ENCODE peak calls at places on chromosomes 11 and 22, in four cellular contexts. W is CD14-positive monocyte; H is activated T-cell treated with anti-CD3 and anti-CD28 coated beads, Interleukin-2, amount 50 U/mL, for 72 hours; B is GDM1. S is an unnamed sample.

GRCh38 chr11:102868359-102868758 is 6.4 kb downstream of the MMP12 start:
- DNase-seq in W (no peak), H (no peak), B (no peak), S (no peak)

GRCh38 chr11:58390551-58391063 is 16.1 kb downstream of the OR5B3 start:
- DNase-seq in W (no peak), H (no peak), B (no peak), S (no peak)

GRCh38 chr22:12601870-12602779 is 2925.9 kb upstream of the OR11H1 start:
- DNase-seq in W (peak), H (no peak), B (no peak), S (no peak)

GRCh38 chr11:76654980-76655379 is 15.6 kb downstream of the LRRC32 start:
- DNase-seq in W (no peak), H (no peak), B (no peak), S (no peak)

GRCh38 chr11:46389450-46390330 is 1.9 kb downstream of the CHRM4 start:
- DNase-seq in W (no peak), H (peak), B (peak), S (peak)

GRCh38 chr22:27718186-27719032 is 83.1 kb downstream of the MN1 start:
- DNase-seq in W (peak), H (no peak), B (no peak), S (no peak)

GRCh38 chr11:35239476-35240075 is 100.6 kb downstream of the CD44 start:
- DNase-seq in W (no peak), H (no peak), B (no peak), S (no peak)

GRCh38 chr11:116714902-116715301 is 57.9 kb downstream of the BUD13 start:
- DNase-seq in W (no peak), H (no peak), B (no peak), S (no peak)

GRCh38 chr22:35406443-35406842 is 6.5 kb downstream of the MCM5 start:
- DNase-seq in W (no peak), H (no peak), B (no peak), S (no peak)

GRCh38 chr11:30914143-30914762 is 328.1 kb upstream of the MPPED2 start:
- DNase-seq in W (no peak), H (no peak), B (no peak), S (peak)

GRCh38 chr22:50627452-50627913 is 469 bp downstream of the ARSA start:
- DNase-seq in W (no peak), H (no peak), B (no peak), S (no peak)

GRCh38 chr11:112797653-112798293 is 163.4 kb upstream of the NCAM1 start:
- DNase-seq in W (no peak), H (peak), B (no peak), S (no peak)

GRCh38 chr11:7522106-7522505 is 8.3 kb downstream of the PPFIBP2 start:
- DNase-seq in W (no peak), H (no peak), B (no peak), S (no peak)

GRCh38 chr11:1228921-1229451 is 6.1 kb downstream of the MUC5B start:
- DNase-seq in W (peak), H (no peak), B (no peak), S (peak)

S was measured in GM12892.